ENCODE peak calls at places on chromosomes 7 and 10, in ten cellular contexts. P is HTR-8/SVneo; M is bronchial epithelial cell; L is CD4-positive, CD25-positive, alpha-beta regulatory T cell; W is endothelial cell of umbilical vein; I is transverse colon; O is ascending aorta; E is NCI-H1092; J is NCI-H345; Z is effector memory CD4-positive, alpha-beta T cell. U is an unnamed sample.

GRCh38 chr10:79215531-79215930 is 131.7 kb upstream of the PPIF start:
- DNase-seq in J (no peak), M (no peak), Z (no peak), E (no peak), P (no peak), L (no peak), O (no peak), W (no peak), I (no peak), U (no peak)

GRCh38 chr10:43679509-43679908 is 30.8 kb upstream of the ZNF32 start:
- DNase-seq in M (peak; percentile 52), J (no peak), L (no peak), O (peak; percentile 79), W (no peak), I (peak; percentile 44), E (no peak), Z (no peak), P (no peak), U (no peak)

GRCh38 chr7:93715234-93715633 is 140.7 kb upstream of the CALCR start:
- DNase-seq in W (peak; percentile 58), E (peak; percentile 3), L (no peak), J (no peak), O (no peak), Z (no peak), I (peak; percentile 18), M (peak; percentile 42), P (peak; percentile 7), U (no peak)

GRCh38 chr7:111855161-111855841 is 293.0 kb upstream of the IMMP2L start:
- DNase-seq in Z (no peak), M (peak; percentile 40), J (no peak), L (no peak), P (peak; percentile 24), W (peak; percentile 71), I (peak; percentile 53), O (no peak), E (no peak), U (no peak)

GRCh38 chr7:99837649-99838361 is 10.0 kb downstream of the CYP3A43 start:
- DNase-seq in M (peak; percentile 50), J (no peak), W (no peak), L (no peak), E (no peak), I (no peak), O (no peak), P (peak; percentile 2), Z (no peak), U (peak; percentile 4)

GRCh38 chr7:699260-700170 is 27.0 kb upstream of the DNAAF5 start:
- DNase-seq in I (no peak), P (no peak), W (peak; percentile 53), M (no peak), E (no peak), O (peak; percentile 44), L (no peak), J (no peak), Z (no peak), U (no peak)

GRCh38 chr7:47330026-47330425 is 251.9 kb downstream of the TNS3 start:
- DNase-seq in L (no peak), O (no peak), P (no peak), E (no peak), Z (no peak), I (no peak), J (no peak), W (no peak), M (no peak), U (no peak)

GRCh38 chr10:17905491-17905890 is 46.2 kb upstream of the SLC39A12 start:
- DNase-seq in M (peak; percentile 49), E (no peak), W (no peak), Z (no peak), J (no peak), O (no peak), P (no peak), L (no peak), I (no peak), U (no peak)

GRCh38 chr10:91349381-91349780 is 60.8 kb upstream of the HECTD2 start:
- DNase-seq in P (peak; percentile 21), J (no peak), W (peak; percentile 57), L (no peak), M (peak; percentile 76), I (no peak), E (no peak), O (peak; percentile 94), Z (no peak), U (no peak)

GRCh38 chr7:26683277-26683676 is 181.1 kb downstream of the SKAP2 start:
- DNase-seq in J (no peak), L (no peak), P (no peak), I (no peak), O (no peak), W (no peak), Z (no peak), E (no peak), M (no peak), U (no peak)

GRCh38 chr7:12653127-12653917 is 34.1 kb upstream of the ARL4A start:
- DNase-seq in W (peak; percentile 21), L (no peak), J (no peak), E (no peak), P (no peak), O (no peak), I (no peak), M (peak; percentile 47), Z (no peak), U (no peak)

GRCh38 chr7:64946772-64947171 is 43.7 kb downstream of the ZNF273 start:
- DNase-seq in J (peak; percentile 32), E (peak; percentile 36), M (no peak), I (no peak), P (no peak), O (no peak), L (no peak), W (no peak), Z (no peak), U (no peak)

GRCh38 chr10:7428673-7429350 is 18.0 kb upstream of the SFMBT2 start:
- DNase-seq in J (no peak), E (no peak), L (no peak), I (no peak), P (no peak), O (no peak), W (no peak), M (no peak), Z (no peak), U (no peak)

GRCh38 chr10:21521910-21522533 is 3.5 kb downstream of the SKIDA1 start:
- DNase-seq in E (no peak), J (no peak), P (no peak), O (no peak), W (no peak), I (no peak), Z (no peak), M (no peak), L (no peak), U (no peak)

GRCh38 chr7:78539825-78540224 is 741.3 kb downstream of the PHTF2 start:
- DNase-seq in E (no peak), Z (no peak), J (no peak), W (no peak), I (no peak), O (no peak), L (no peak), P (no peak), M (no peak), U (no peak)

GRCh38 chr10:53491774-53492173 is 719.2 kb upstream of the MBL2 start:
- DNase-seq in Z (no peak), I (no peak), J (no peak), M (no peak), E (no peak), O (no peak), W (no peak), L (no peak), P (no peak), U (no peak)

GRCh38 chr7:151174246-151175046 is 7.0 kb upstream of the GBX1 start:
- DNase-seq in P (no peak), L (no peak), O (no peak), Z (no peak), E (no peak), I (no peak), J (no peak), W (peak; percentile 36), M (no peak), U (no peak)

GRCh38 chr10:11424456-11425287 is 186.8 kb downstream of the USP6NL start:
- DNase-seq in P (peak; percentile 50), L (no peak), I (peak; percentile 32), J (peak; percentile 36), O (peak; percentile 50), Z (no peak), E (peak; percentile 53), M (peak; percentile 32), W (peak; percentile 56), U (no peak)

GRCh38 chr7:43791-44540 is 148.4 kb upstream of the FAM20C start:
- DNase-seq in O (no peak), E (no peak), J (no peak), L (no peak), W (no peak), M (no peak), Z (no peak), P (no peak), I (peak; percentile 4), U (no peak)

U was measured in CD8-positive, alpha-beta memory T cell.